ENCODE peak calls at places on chromosomes 7 and 10, in nine cellular contexts. One of them, this sample, is unnamed.

GRCh38 chr10:61836233-61836887 is 65.1 kb upstream of the ARID5B start:
- DNase-seq in kidney tubule cell: no peak
- DNase-seq in HTR-8/SVneo: no peak
- DNase-seq in nephron progenitor cell: no peak
- DNase-seq in GM12865: no peak
- DNase-seq in B cell: no peak
- DNase-seq in uterus: no peak
- DNase-seq in GM23248: peak
- DNase-seq in mesenchymal stem cell: peak
- DNase-seq in this sample: no peak

GRCh38 chr7:14900051-14900450 is 2.5 kb downstream of the DGKB start:
- DNase-seq in nephron progenitor cell: no peak
- DNase-seq in B cell: no peak
- DNase-seq in kidney tubule cell: no peak
- DNase-seq in mesenchymal stem cell: no peak
- DNase-seq in GM23248: peak
- DNase-seq in uterus: no peak
- DNase-seq in HTR-8/SVneo: no peak
- DNase-seq in GM12865: no peak
- DNase-seq in this sample: no peak

GRCh38 chr10:70053212-70053895 is 708 bp downstream of the MACROH2A2 start:
- DNase-seq in GM23248: peak
- DNase-seq in B cell: no peak
- DNase-seq in kidney tubule cell: peak
- DNase-seq in HTR-8/SVneo: peak
- DNase-seq in GM12865: no peak
- DNase-seq in uterus: no peak
- DNase-seq in mesenchymal stem cell: peak
- DNase-seq in nephron progenitor cell: peak
- DNase-seq in this sample: peak

GRCh38 chr7:117800841-117801240 is 72.4 kb downstream of the CTTNBP2 start:
- DNase-seq in B cell: no peak
- DNase-seq in GM12865: no peak
- DNase-seq in HTR-8/SVneo: no peak
- DNase-seq in uterus: no peak
- DNase-seq in kidney tubule cell: no peak
- DNase-seq in GM23248: no peak
- DNase-seq in mesenchymal stem cell: no peak
- DNase-seq in nephron progenitor cell: no peak
- DNase-seq in this sample: no peak

GRCh38 chr7:7969306-7970112 is 913 bp downstream of the GLCCI1 start:
- DNase-seq in GM23248: peak
- DNase-seq in B cell: peak
- DNase-seq in GM12865: peak
- DNase-seq in HTR-8/SVneo: peak
- DNase-seq in uterus: peak
- DNase-seq in mesenchymal stem cell: peak
- DNase-seq in nephron progenitor cell: peak
- DNase-seq in kidney tubule cell: peak
- DNase-seq in this sample: peak

GRCh38 chr7:141263508-141263907 is 189.6 kb downstream of the TMEM178B start:
- DNase-seq in kidney tubule cell: peak
- DNase-seq in nephron progenitor cell: no peak
- DNase-seq in GM12865: no peak
- DNase-seq in uterus: no peak
- DNase-seq in B cell: no peak
- DNase-seq in GM23248: no peak
- DNase-seq in mesenchymal stem cell: no peak
- DNase-seq in HTR-8/SVneo: no peak
- DNase-seq in this sample: no peak

GRCh38 chr10:121988361-121989324 is at the start of gene TACC2:
- DNase-seq in B cell: no peak
- DNase-seq in GM12865: no peak
- DNase-seq in GM23248: no peak
- DNase-seq in mesenchymal stem cell: no peak
- DNase-seq in uterus: no peak
- DNase-seq in nephron progenitor cell: no peak
- DNase-seq in HTR-8/SVneo: no peak
- DNase-seq in kidney tubule cell: peak
- DNase-seq in this sample: no peak

GRCh38 chr7:96169439-96169838 is 152.5 kb downstream of the SLC25A13 start:
- DNase-seq in HTR-8/SVneo: no peak
- DNase-seq in GM12865: no peak
- DNase-seq in uterus: no peak
- DNase-seq in GM23248: no peak
- DNase-seq in nephron progenitor cell: no peak
- DNase-seq in kidney tubule cell: peak
- DNase-seq in mesenchymal stem cell: no peak
- DNase-seq in B cell: no peak
- DNase-seq in this sample: no peak

GRCh38 chr7:93935112-93935511 is 13.6 kb downstream of the GNG11 start:
- DNase-seq in GM23248: no peak
- DNase-seq in HTR-8/SVneo: no peak
- DNase-seq in mesenchymal stem cell: no peak
- DNase-seq in kidney tubule cell: no peak
- DNase-seq in B cell: no peak
- DNase-seq in uterus: no peak
- DNase-seq in GM12865: no peak
- DNase-seq in nephron progenitor cell: no peak
- DNase-seq in this sample: peak